ENCODE peak calls at places on chromosome 4, in six cellular contexts. Q is stimulated activated CD4-positive, alpha-beta T cell treated with anti-CD3 and anti-CD28 coated beads, Interleukin-2, amount 100 ng/mL, for 24 hours; R is GM23248; F is foreskin fibroblast; K is occipital lobe; J is CMK. D is an unnamed sample.
A peak's percentile ranks its signal among the peaks of the same experiment; 100 is the strongest.

GRCh38 chr4:55575513-55575912 is 16.5 kb downstream of the PDCL2 start:
- DNase-seq in Q (no peak), R (no peak), F (no peak), K (no peak), J (no peak), D (no peak)

GRCh38 chr4:60805500-60806313 is 394.4 kb upstream of the ADGRL3 start:
- DNase-seq in Q (no peak), R (peak; percentile 0), F (peak; percentile 43), K (no peak), J (no peak), D (no peak)

GRCh38 chr4:153785830-153786721 is 2.8 kb downstream of the SFRP2 start:
- DNase-seq in Q (no peak), R (peak; percentile 65), F (peak; percentile 67), K (no peak), J (no peak), D (no peak)

GRCh38 chr4:78437608-78438088 is 113.9 kb upstream of the ANXA3 start:
- DNase-seq in Q (no peak), R (peak; percentile 62), F (peak; percentile 11), K (no peak), J (no peak), D (no peak)

GRCh38 chr4:153166971-153167501 is 37.2 kb upstream of the TRIM2 start:
- DNase-seq in Q (no peak), R (peak; percentile 56), F (peak; percentile 69), K (no peak), J (no peak), D (no peak)

GRCh38 chr4:70603856-70604255 is 11.8 kb downstream of the AMBN start:
- DNase-seq in Q (no peak), R (peak; percentile 75), F (peak; percentile 5), K (no peak), J (no peak), D (no peak)

GRCh38 chr4:6915041-6916005 is 5.7 kb downstream of the TBC1D14 start:
- DNase-seq in Q (no peak), R (no peak), F (no peak), K (no peak), J (no peak), D (no peak)

GRCh38 chr4:75327804-75328512 is 186.2 kb downstream of the RCHY1 start:
- DNase-seq in Q (no peak), R (no peak), F (peak; percentile 15), K (no peak), J (no peak), D (no peak)

GRCh38 chr4:65589331-65589730 is 81.0 kb downstream of the EPHA5 start:
- DNase-seq in Q (no peak), R (no peak), F (no peak), K (no peak), J (no peak), D (no peak)